ENCODE peak calls at places on chromosomes 1 and 21, in ten cellular contexts. E is GM12864; S is psoas muscle; P is NT2/D1; G is lower lobe of right lung; U is CD8-positive, alpha-beta memory T cell; Y is adrenal gland; L is tibial artery; X is fibroblast of the aortic adventitia; M is fibroblast of mammary gland. V is an unnamed sample.

GRCh38 chr1:185567006-185567405 is 167.2 kb upstream of the HMCN1 start:
- DNase-seq in G (no peak), E (no peak), L (no peak), U (peak), X (peak), Y (no peak), S (no peak), M (peak), P (no peak), V (no peak)

GRCh38 chr1:203135636-203136305 is 8.2 kb downstream of the ADORA1 start:
- DNase-seq in M (no peak), G (no peak), S (no peak), Y (no peak), L (no peak), P (no peak), U (no peak), X (no peak), E (no peak), V (no peak)

GRCh38 chr1:244050835-244051444 is at the start of gene ZBTB18:
- DNase-seq in G (no peak), M (peak), Y (no peak), L (no peak), E (no peak), P (peak), S (no peak), X (peak), U (no peak), V (no peak)

GRCh38 chr1:204198978-204199340 is 2.7 kb upstream of the KISS1 start:
- DNase-seq in P (no peak), X (no peak), S (no peak), U (no peak), L (peak), M (no peak), Y (no peak), G (no peak), E (no peak), V (no peak)

GRCh38 chr1:221335161-221336101 is 406.5 kb downstream of the DUSP10 start:
- DNase-seq in P (no peak), S (peak), G (no peak), E (no peak), M (peak), X (peak), L (peak), Y (peak), U (no peak), V (peak)

GRCh38 chr1:209659909-209660308 is 7.7 kb upstream of the LAMB3 start:
- DNase-seq in E (no peak), M (no peak), L (no peak), U (no peak), S (no peak), X (no peak), P (no peak), G (no peak), Y (peak), V (no peak)

GRCh38 chr1:224203243-224204016 is 20.4 kb downstream of the DEGS1 start:
- DNase-seq in P (no peak), X (peak), G (peak), U (no peak), E (no peak), S (no peak), L (peak), Y (peak), M (peak), V (no peak)

GRCh38 chr1:68112835-68113243 is 62.4 kb upstream of the DIRAS3 start:
- DNase-seq in Y (no peak), L (no peak), E (no peak), S (no peak), M (peak), G (no peak), X (peak), P (no peak), U (no peak), V (no peak)

GRCh38 chr1:43137445-43138052 is 34.5 kb downstream of the EBNA1BP2 start:
- DNase-seq in E (no peak), M (no peak), L (no peak), Y (no peak), P (no peak), X (no peak), U (no peak), S (no peak), G (no peak), V (no peak)

GRCh38 chr1:157189986-157190982 is 52.1 kb upstream of the ETV3 start:
- DNase-seq in M (no peak), X (no peak), P (no peak), U (no peak), E (no peak), S (no peak), L (no peak), Y (peak), G (no peak), V (no peak)

GRCh38 chr1:58809327-58810040 is 25.6 kb upstream of the JUN start:
- DNase-seq in M (peak), Y (no peak), G (peak), E (no peak), U (no peak), P (no peak), S (no peak), L (no peak), X (peak), V (no peak)

GRCh38 chr1:31811605-31812004 is 4.2 kb downstream of the SPOCD1 start:
- DNase-seq in S (no peak), L (no peak), E (no peak), Y (peak), X (peak), U (no peak), G (no peak), P (peak), M (peak), V (no peak)

GRCh38 chr1:184664042-184664659 is 90.5 kb downstream of the EDEM3 start:
- DNase-seq in X (peak), U (peak), P (peak), M (peak), G (peak), S (peak), L (peak), E (peak), Y (peak), V (peak)

GRCh38 chr1:154170547-154171221 is 15.8 kb upstream of the NUP210L start:
- DNase-seq in G (no peak), U (no peak), Y (no peak), X (no peak), P (no peak), S (no peak), M (peak), L (no peak), E (peak), V (no peak)

GRCh38 chr21:41374177-41374712 is 12.4 kb downstream of the MX2 start:
- DNase-seq in P (no peak), X (no peak), L (peak), E (no peak), Y (no peak), G (no peak), U (no peak), S (no peak), M (no peak), V (peak)

GRCh38 chr1:216034506-216034905 is 388.7 kb downstream of the USH2A start:
- DNase-seq in E (no peak), S (no peak), L (no peak), P (peak), X (no peak), Y (no peak), U (no peak), G (no peak), M (no peak), V (no peak)

GRCh38 chr1:237166593-237167077 is 124.7 kb downstream of the RYR2 start:
- DNase-seq in Y (no peak), L (no peak), S (no peak), M (no peak), E (no peak), U (no peak), X (no peak), P (no peak), G (no peak), V (no peak)

GRCh38 chr1:234730542-234731370 is 120.8 kb upstream of the IRF2BP2 start:
- DNase-seq in G (no peak), Y (no peak), P (no peak), E (peak), U (no peak), X (no peak), M (no peak), L (no peak), S (no peak), V (no peak)

GRCh38 chr1:38027201-38028104 is 14.9 kb downstream of the UTP11 start:
- DNase-seq in E (no peak), Y (no peak), X (no peak), P (no peak), G (peak), S (no peak), L (no peak), U (no peak), M (no peak), V (no peak)

GRCh38 chr21:32096411-32096810 is 182.4 kb downstream of the MIS18A start:
- DNase-seq in X (peak), Y (no peak), L (no peak), U (no peak), S (no peak), E (no peak), G (no peak), M (peak), P (peak), V (no peak)

GRCh38 chr1:228299211-228299610 is 91.4 kb downstream of the OBSCN start:
- DNase-seq in X (no peak), M (no peak), S (no peak), G (no peak), E (no peak), Y (no peak), L (no peak), P (no peak), U (no peak), V (no peak)

GRCh38 chr1:112322018-112322417 is 74.0 kb upstream of the CTTNBP2NL start:
- DNase-seq in E (no peak), G (no peak), M (no peak), P (no peak), L (no peak), S (no peak), X (no peak), Y (peak), U (no peak), V (no peak)

GRCh38 chr1:175146535-175147213 is 45.9 kb downstream of the KIAA0040 start:
- DNase-seq in P (peak), X (peak), L (no peak), U (peak), S (peak), E (no peak), M (peak), G (peak), Y (peak), V (peak)
- H3K4me3 ChIP-seq in P (no peak), X (no peak), L (no peak), U (no peak), S (no peak), E (no peak), M (no peak), G (no peak), Y (no peak), V (no peak)

DNA sequence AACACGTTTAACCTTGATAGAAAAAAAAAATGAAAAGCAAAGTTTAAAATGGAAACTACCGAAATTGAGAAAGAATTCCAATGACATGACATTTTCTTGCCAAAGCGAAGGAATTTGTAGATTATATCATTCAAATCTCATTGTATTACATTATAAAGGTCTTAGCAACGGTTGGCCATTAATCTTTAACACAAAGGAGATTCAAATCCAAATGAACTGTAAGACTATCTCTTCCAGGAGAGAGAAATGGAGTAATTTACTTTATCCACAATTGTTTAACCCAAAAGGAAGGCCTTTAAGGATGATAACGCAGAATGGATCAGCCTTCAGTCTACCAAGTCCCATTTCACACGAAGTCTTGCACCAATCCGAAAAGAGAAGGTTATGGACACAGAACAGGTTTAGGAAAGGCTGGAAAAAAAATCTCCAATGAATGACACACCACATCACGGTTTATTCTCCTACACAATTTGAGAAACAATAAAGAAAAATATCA is 1.5 kb downstream of the ENAH start:
- DNase-seq in G (no peak), P (no peak), M (peak), L (no peak), Y (no peak), U (no peak), E (no peak), X (peak), S (no peak), V (no peak)
- H3K4me3 ChIP-seq in G (peak), P (peak), M (peak), L (peak), Y (no peak), U (no peak), E (no peak), X (peak), S (peak), V (peak)

DNA sequence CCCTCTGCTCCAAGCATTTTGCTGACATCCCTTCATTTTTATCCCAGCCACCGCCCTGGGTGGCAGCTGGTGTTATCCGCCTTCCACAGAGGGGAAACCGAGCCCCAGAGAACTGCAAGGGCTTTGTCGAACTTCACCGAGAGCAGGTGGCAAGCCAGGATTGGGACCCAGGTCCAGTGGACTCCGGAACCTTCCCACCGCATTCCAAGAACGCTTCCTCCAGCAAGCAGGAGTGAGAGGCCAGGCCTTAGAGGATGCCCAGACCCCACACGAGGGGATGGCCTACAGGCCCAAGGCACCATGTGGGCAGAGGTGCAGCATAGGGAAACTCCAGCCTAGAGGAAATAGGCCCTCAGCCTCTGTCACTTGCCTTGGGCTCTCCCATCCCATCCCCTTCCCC is 90.7 kb downstream of the EPHB2 start:
- DNase-seq in P (no peak), L (no peak), Y (no peak), M (no peak), X (no peak), E (no peak), S (no peak), G (no peak), U (no peak), V (no peak)
- H3K4me3 ChIP-seq in P (no peak), L (no peak), Y (no peak), M (no peak), X (no peak), E (no peak), S (no peak), G (no peak), U (no peak), V (no peak)

GRCh38 chr1:113871597-113872113 is at the start of gene PTPN22:
- DNase-seq in Y (peak), X (peak), E (peak), L (no peak), G (peak), M (peak), S (no peak), U (peak), P (no peak), V (no peak)
- H3K4me3 ChIP-seq in Y (no peak), X (no peak), E (peak), L (peak), G (peak), M (no peak), S (no peak), U (peak), P (no peak), V (no peak)

GRCh38 chr1:23528245-23528978 is 2.6 kb downstream of the E2F2 start:
- DNase-seq in E (peak), U (peak), P (no peak), X (peak), G (peak), S (peak), Y (peak), L (peak), M (peak), V (peak)
- H3K4me3 ChIP-seq in E (peak), U (peak), P (no peak), X (no peak), G (peak), S (no peak), Y (no peak), L (no peak), M (no peak), V (no peak)

DNA sequence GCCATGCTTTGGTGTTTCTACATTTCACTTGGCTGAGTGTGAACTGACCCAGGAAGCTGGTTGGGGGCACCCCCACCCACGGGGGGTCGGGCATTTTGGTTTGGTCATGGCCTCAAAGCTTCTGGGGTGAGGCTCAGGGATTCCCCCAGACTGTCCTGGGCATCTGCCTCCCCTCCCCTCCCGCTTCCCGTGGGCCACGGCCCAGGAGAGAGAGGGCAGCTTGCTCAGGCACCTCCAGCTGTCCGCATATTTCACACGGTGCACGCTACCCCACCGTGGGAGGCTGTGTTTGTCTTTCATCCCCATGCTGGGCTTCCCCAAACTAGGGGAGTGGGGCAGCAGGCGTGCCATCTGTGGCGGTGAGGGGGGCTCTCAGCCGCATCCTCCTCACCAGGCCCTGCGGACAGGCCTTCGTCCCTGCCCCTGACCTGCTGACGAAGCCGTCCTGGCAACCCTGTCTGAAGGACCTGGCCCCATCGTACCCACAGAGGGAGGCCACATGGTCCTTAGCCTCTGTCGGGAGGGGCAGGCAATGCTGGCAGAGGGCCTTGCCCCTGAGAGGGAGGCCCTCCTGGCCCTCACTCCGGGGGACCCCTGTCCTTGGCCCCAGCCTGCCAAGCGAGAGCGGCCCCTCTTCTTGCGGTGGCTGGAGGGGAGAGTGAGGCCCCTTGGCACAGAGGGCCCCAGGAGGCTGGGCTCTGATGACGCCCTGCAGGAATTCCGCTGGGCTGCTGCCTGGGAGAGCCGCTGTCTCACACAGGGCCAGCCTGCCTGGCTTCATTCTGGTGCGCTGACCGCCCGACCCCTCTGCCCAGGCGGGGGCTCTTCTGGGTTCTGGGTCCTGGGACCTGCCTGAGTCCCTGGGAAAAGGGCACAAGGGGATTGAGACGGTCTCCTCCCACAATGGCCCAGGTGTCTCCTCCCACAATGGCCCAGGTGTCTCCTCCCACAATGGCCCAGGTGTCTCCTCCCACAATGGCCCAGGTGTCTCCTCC is 22.1 kb downstream of the TP73 start:
- DNase-seq in X (no peak), Y (no peak), S (peak), U (no peak), E (no peak), M (no peak), G (peak), P (no peak), L (no peak), V (no peak)
- H3K4me3 ChIP-seq in X (no peak), Y (no peak), S (no peak), U (no peak), E (peak), M (no peak), G (no peak), P (no peak), L (no peak), V (no peak)

GRCh38 chr1:218466341-218467010 is 121.3 kb downstream of the TGFB2 start:
- DNase-seq in S (no peak), Y (no peak), L (no peak), P (no peak), M (no peak), G (no peak), E (no peak), X (no peak), U (no peak), V (no peak)

GRCh38 chr1:218463194-218464156 is 118.3 kb downstream of the TGFB2 start:
- DNase-seq in G (peak), M (peak), L (peak), Y (peak), U (no peak), P (no peak), E (no peak), X (peak), S (peak), V (peak)

GRCh38 chr1:218462591-218462990 is 117.5 kb downstream of the TGFB2 start:
- DNase-seq in S (no peak), X (peak), Y (no peak), L (no peak), G (no peak), E (no peak), U (no peak), P (no peak), M (no peak), V (no peak)

GRCh38 chr1:218467101-218467728 is 122.1 kb downstream of the TGFB2 start:
- DNase-seq in L (no peak), X (no peak), P (no peak), S (no peak), U (no peak), G (no peak), E (no peak), M (peak), Y (no peak), V (no peak)

DNA sequence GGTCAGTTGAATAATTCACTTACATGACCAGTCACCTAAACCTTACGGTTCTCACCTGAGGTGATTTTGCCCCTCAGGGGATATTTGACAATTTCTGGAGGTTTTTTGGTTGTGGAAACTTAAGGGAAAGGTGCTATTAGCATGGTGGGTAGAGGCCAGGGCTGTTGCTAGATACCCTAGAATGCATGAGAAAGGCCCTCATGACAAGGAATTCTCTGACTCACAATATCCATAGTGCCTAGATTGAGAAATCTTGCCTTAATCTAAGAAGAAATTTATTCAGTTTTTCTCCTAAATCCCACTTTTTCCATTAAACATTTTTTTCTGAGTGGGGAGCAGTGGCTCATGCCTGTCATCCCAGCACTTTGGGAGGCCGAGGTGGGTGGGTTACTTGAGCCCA is 119.7 kb downstream of the TGFB2 start:
- DNase-seq in P (no peak), U (no peak), L (no peak), G (no peak), S (no peak), E (no peak), M (peak), X (peak), Y (no peak), V (no peak)
- H3K4me3 ChIP-seq in P (no peak), U (no peak), L (no peak), G (no peak), S (no peak), E (no peak), M (no peak), X (no peak), Y (no peak), V (no peak)

GRCh38 chr1:10324627-10325026 is 74.2 kb upstream of the PGD start:
- DNase-seq in U (no peak), E (no peak), P (no peak), Y (no peak), M (no peak), S (no peak), X (no peak), G (no peak), L (no peak), V (no peak)

GRCh38 chr1:10316752-10317151 is 82.1 kb upstream of the PGD start:
- DNase-seq in E (no peak), G (no peak), M (no peak), L (no peak), Y (no peak), P (no peak), S (no peak), X (no peak), U (no peak), V (no peak)

GRCh38 chr1:10322821-10323220 is 76.0 kb upstream of the PGD start:
- DNase-seq in S (no peak), M (no peak), E (no peak), L (no peak), Y (no peak), P (no peak), G (no peak), X (no peak), U (no peak), V (no peak)

GRCh38 chr1:10319750-10320149 is 79.1 kb upstream of the PGD start:
- DNase-seq in S (no peak), U (no peak), G (no peak), L (no peak), M (no peak), X (no peak), Y (no peak), E (no peak), P (no peak), V (no peak)

DNA sequence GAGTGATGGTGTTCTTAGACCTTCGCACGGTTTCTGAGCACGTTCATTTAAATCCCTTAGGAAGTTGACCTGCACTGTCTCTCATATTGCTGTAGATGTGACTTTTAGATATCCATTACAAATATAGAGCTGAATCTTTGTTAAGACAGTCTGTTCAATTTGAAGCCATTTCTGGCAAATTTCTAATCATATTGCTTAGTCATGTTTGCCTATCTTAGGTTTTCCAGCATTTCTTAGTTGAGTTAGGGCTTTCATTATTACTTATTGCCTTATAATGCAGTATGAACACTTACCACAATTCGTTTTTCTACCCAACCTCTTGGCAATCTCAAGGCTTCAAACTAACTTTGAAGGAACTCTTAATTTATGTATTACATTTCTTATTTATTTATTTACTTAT is 78.5 kb upstream of the PGD start:
- DNase-seq in P (no peak), L (no peak), S (no peak), E (no peak), M (no peak), Y (no peak), X (no peak), G (no peak), U (no peak), V (no peak)
- H3K4me3 ChIP-seq in P (no peak), L (no peak), S (no peak), E (no peak), M (no peak), Y (no peak), X (no peak), G (no peak), U (no peak), V (no peak)

V was measured in uterus.